ENCODE peak calls at places on chromosomes 3 and 15, in nine cellular contexts. One of them, this sample, is unnamed.

GRCh38 chr3:41986566-41986965 is 24.7 kb upstream of the ULK4 start:
- DNase-seq in dorsolateral prefrontal cortex: no peak
- DNase-seq in GM06990: no peak
- DNase-seq in cardiac fibroblast: no peak
- DNase-seq in GM12864: no peak
- DNase-seq in left ventricle myocardium inferior: no peak
- DNase-seq in fibroblast of the aortic adventitia: no peak
- DNase-seq in MM.1S: no peak
- DNase-seq in fibroblast of lung: no peak
- DNase-seq in this sample: no peak

GRCh38 chr3:168424059-168424765 is 328.5 kb upstream of the GOLIM4 start:
- DNase-seq in fibroblast of lung: peak
- DNase-seq in MM.1S: no peak
- DNase-seq in left ventricle myocardium inferior: no peak
- DNase-seq in dorsolateral prefrontal cortex: no peak
- DNase-seq in GM06990: no peak
- DNase-seq in fibroblast of the aortic adventitia: peak
- DNase-seq in GM12864: no peak
- DNase-seq in cardiac fibroblast: peak
- DNase-seq in this sample: peak

GRCh38 chr3:75687323-75687722 is 23.2 kb downstream of the FRG2C start:
- DNase-seq in left ventricle myocardium inferior: no peak
- DNase-seq in GM06990: no peak
- DNase-seq in GM12864: no peak
- DNase-seq in MM.1S: no peak
- DNase-seq in cardiac fibroblast: no peak
- DNase-seq in fibroblast of the aortic adventitia: no peak
- DNase-seq in dorsolateral prefrontal cortex: no peak
- DNase-seq in fibroblast of lung: no peak
- DNase-seq in this sample: no peak

GRCh38 chr3:181703701-181704420 is 7.9 kb upstream of the SOX2 start:
- DNase-seq in left ventricle myocardium inferior: no peak
- DNase-seq in cardiac fibroblast: no peak
- DNase-seq in GM06990: no peak
- DNase-seq in GM12864: no peak
- DNase-seq in MM.1S: no peak
- DNase-seq in fibroblast of the aortic adventitia: no peak
- DNase-seq in fibroblast of lung: no peak
- DNase-seq in dorsolateral prefrontal cortex: no peak
- DNase-seq in this sample: no peak

GRCh38 chr15:28911295-28911979 is 25.7 kb downstream of the APBA2 start:
- DNase-seq in dorsolateral prefrontal cortex: no peak
- DNase-seq in GM06990: no peak
- DNase-seq in left ventricle myocardium inferior: no peak
- DNase-seq in MM.1S: no peak
- DNase-seq in fibroblast of lung: no peak
- DNase-seq in GM12864: no peak
- DNase-seq in cardiac fibroblast: no peak
- DNase-seq in fibroblast of the aortic adventitia: no peak
- DNase-seq in this sample: no peak

GRCh38 chr3:119657887-119658702 is 2.3 kb downstream of the POPDC2 start:
- DNase-seq in cardiac fibroblast: no peak
- DNase-seq in left ventricle myocardium inferior: no peak
- DNase-seq in GM12864: no peak
- DNase-seq in GM06990: no peak
- DNase-seq in fibroblast of lung: no peak
- DNase-seq in MM.1S: no peak
- DNase-seq in fibroblast of the aortic adventitia: no peak
- DNase-seq in dorsolateral prefrontal cortex: no peak
- DNase-seq in this sample: no peak

GRCh38 chr15:85694086-85694485 is 100.6 kb downstream of the KLHL25 start:
- DNase-seq in left ventricle myocardium inferior: no peak
- DNase-seq in fibroblast of lung: no peak
- DNase-seq in cardiac fibroblast: no peak
- DNase-seq in GM06990: no peak
- DNase-seq in GM12864: no peak
- DNase-seq in MM.1S: no peak
- DNase-seq in fibroblast of the aortic adventitia: no peak
- DNase-seq in dorsolateral prefrontal cortex: no peak
- DNase-seq in this sample: no peak

GRCh38 chr3:120622870-120623718 is 27.0 kb downstream of the NDUFB4 start:
- DNase-seq in fibroblast of the aortic adventitia: peak
- DNase-seq in dorsolateral prefrontal cortex: no peak
- DNase-seq in fibroblast of lung: peak
- DNase-seq in MM.1S: peak
- DNase-seq in GM12864: no peak
- DNase-seq in cardiac fibroblast: peak
- DNase-seq in GM06990: no peak
- DNase-seq in left ventricle myocardium inferior: no peak
- DNase-seq in this sample: peak

GRCh38 chr3:143464850-143465249 is 345.3 kb downstream of the CHST2 start:
- DNase-seq in MM.1S: no peak
- DNase-seq in GM06990: peak
- DNase-seq in dorsolateral prefrontal cortex: peak
- DNase-seq in fibroblast of the aortic adventitia: peak
- DNase-seq in fibroblast of lung: no peak
- DNase-seq in cardiac fibroblast: peak
- DNase-seq in left ventricle myocardium inferior: no peak
- DNase-seq in GM12864: no peak
- DNase-seq in this sample: no peak

GRCh38 chr3:85304360-85304964 is 345.7 kb downstream of the CADM2 start:
- DNase-seq in GM12864: no peak
- DNase-seq in cardiac fibroblast: peak
- DNase-seq in MM.1S: no peak
- DNase-seq in GM06990: no peak
- DNase-seq in fibroblast of lung: peak
- DNase-seq in dorsolateral prefrontal cortex: no peak
- DNase-seq in left ventricle myocardium inferior: no peak
- DNase-seq in fibroblast of the aortic adventitia: no peak
- DNase-seq in this sample: no peak

GRCh38 chr3:111465081-111465670 is 76.8 kb upstream of the CD96 start:
- DNase-seq in fibroblast of lung: no peak
- DNase-seq in left ventricle myocardium inferior: no peak
- DNase-seq in GM06990: no peak
- DNase-seq in MM.1S: no peak
- DNase-seq in dorsolateral prefrontal cortex: no peak
- DNase-seq in fibroblast of the aortic adventitia: no peak
- DNase-seq in cardiac fibroblast: no peak
- DNase-seq in GM12864: no peak
- DNase-seq in this sample: no peak

GRCh38 chr3:24763421-24763820 is 268.8 kb upstream of the THRB start:
- DNase-seq in left ventricle myocardium inferior: no peak
- DNase-seq in fibroblast of lung: peak
- DNase-seq in cardiac fibroblast: peak
- DNase-seq in MM.1S: no peak
- DNase-seq in dorsolateral prefrontal cortex: no peak
- DNase-seq in GM12864: no peak
- DNase-seq in fibroblast of the aortic adventitia: no peak
- DNase-seq in GM06990: no peak
- DNase-seq in this sample: no peak

GRCh38 chr3:39329493-39329892 is at the start of gene CCR8:
- DNase-seq in cardiac fibroblast: no peak
- DNase-seq in GM06990: no peak
- DNase-seq in MM.1S: no peak
- DNase-seq in fibroblast of the aortic adventitia: no peak
- DNase-seq in dorsolateral prefrontal cortex: no peak
- DNase-seq in left ventricle myocardium inferior: no peak
- DNase-seq in GM12864: no peak
- DNase-seq in fibroblast of lung: no peak
- DNase-seq in this sample: no peak

DNA sequence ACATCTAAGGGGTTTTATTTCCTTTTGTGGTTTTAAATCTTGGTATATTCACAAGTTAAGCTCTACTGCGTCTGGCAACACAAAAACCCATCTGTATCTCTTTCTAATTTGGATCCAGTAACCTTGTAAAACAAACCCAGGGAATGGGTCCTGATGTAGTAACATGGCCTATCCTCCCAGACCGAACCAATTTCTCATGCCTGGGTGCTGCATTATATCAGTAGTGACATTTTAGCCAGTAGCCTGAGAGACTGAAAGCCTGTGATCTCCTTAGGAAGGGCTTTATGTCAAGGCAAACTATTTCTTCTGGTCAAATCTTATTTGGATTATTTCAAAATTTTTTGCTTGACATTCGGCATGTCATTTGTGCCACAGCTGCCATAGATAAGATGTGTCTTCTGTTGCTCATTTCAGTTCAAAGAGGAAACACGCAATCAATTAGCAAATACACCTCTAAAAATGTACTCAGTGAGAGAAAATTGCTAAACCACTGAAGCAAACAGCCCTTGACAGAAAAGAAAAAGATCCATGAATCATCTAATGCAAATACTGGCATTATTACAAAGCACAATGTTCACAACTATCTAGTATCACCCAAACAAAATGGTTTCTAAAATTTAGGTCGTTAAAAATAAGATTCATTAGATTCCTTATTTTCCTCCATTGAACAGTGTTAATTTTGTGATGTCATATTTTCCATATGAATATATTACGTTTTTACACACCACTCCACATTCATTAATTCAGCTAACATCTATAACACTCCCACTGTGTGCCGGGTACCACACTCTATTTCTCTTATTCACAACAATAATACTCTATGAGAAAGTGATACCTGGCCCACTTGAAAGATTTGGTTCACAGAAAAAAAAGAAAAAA is 4.0 kb downstream of the NPTN start:
- DNase-seq in dorsolateral prefrontal cortex: no peak
- DNase-seq in MM.1S: no peak
- DNase-seq in GM12864: no peak
- DNase-seq in left ventricle myocardium inferior: no peak
- DNase-seq in GM06990: no peak
- DNase-seq in fibroblast of lung: no peak
- DNase-seq in cardiac fibroblast: no peak
- DNase-seq in fibroblast of the aortic adventitia: no peak
- DNase-seq in this sample: no peak
- H3K4me3 ChIP-seq in dorsolateral prefrontal cortex: no peak
- H3K4me3 ChIP-seq in MM.1S: no peak
- H3K4me3 ChIP-seq in GM12864: peak
- H3K4me3 ChIP-seq in left ventricle myocardium inferior: peak
- H3K4me3 ChIP-seq in GM06990: no peak
- H3K4me3 ChIP-seq in fibroblast of lung: no peak
- H3K4me3 ChIP-seq in cardiac fibroblast: no peak
- H3K4me3 ChIP-seq in fibroblast of the aortic adventitia: no peak
- H3K4me3 ChIP-seq in this sample: no peak

DNA sequence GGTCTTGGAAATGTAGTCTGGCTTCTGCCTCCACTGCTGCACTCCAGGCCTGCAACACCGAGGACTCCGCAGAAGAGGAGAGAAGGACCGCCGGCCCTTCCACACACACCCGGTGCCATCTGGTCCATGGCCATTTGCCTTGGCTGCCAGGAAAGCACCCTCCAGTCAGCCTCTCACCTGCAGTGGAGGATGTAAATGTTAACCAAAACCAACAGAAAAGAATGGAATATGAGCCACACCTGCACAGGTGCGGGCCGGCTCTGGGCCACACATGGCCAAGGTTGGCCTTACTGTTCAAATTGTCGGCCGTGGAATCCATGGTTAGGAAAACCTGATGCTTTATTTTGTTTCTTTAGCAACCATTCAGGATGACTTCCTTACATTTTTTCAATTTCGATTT is 178.3 kb upstream of the C2CD4B start:
- DNase-seq in GM06990: no peak
- DNase-seq in MM.1S: no peak
- DNase-seq in left ventricle myocardium inferior: no peak
- DNase-seq in GM12864: no peak
- DNase-seq in cardiac fibroblast: no peak
- DNase-seq in dorsolateral prefrontal cortex: no peak
- DNase-seq in fibroblast of the aortic adventitia: no peak
- DNase-seq in fibroblast of lung: no peak
- DNase-seq in this sample: no peak
- TF ChIP-seq CTCF in GM06990: no peak
- TF ChIP-seq CTCF in MM.1S: no peak
- TF ChIP-seq CTCF in left ventricle myocardium inferior: no peak
- TF ChIP-seq CTCF in GM12864: no peak
- TF ChIP-seq CTCF in cardiac fibroblast: no peak
- TF ChIP-seq CTCF in dorsolateral prefrontal cortex: no peak
- TF ChIP-seq CTCF in fibroblast of the aortic adventitia: no peak
- TF ChIP-seq CTCF in fibroblast of lung: no peak
- TF ChIP-seq CTCF in this sample: no peak

GRCh38 chr3:141407043-141407442 is 38.7 kb downstream of the ZBTB38 start:
- DNase-seq in dorsolateral prefrontal cortex: no peak
- DNase-seq in fibroblast of the aortic adventitia: peak
- DNase-seq in GM06990: no peak
- DNase-seq in GM12864: no peak
- DNase-seq in fibroblast of lung: peak
- DNase-seq in MM.1S: peak
- DNase-seq in cardiac fibroblast: peak
- DNase-seq in left ventricle myocardium inferior: no peak
- DNase-seq in this sample: peak

GRCh38 chr3:141403576-141403975 is 35.3 kb downstream of the ZBTB38 start:
- DNase-seq in cardiac fibroblast: no peak
- DNase-seq in dorsolateral prefrontal cortex: no peak
- DNase-seq in fibroblast of lung: no peak
- DNase-seq in fibroblast of the aortic adventitia: peak
- DNase-seq in GM06990: no peak
- DNase-seq in GM12864: no peak
- DNase-seq in MM.1S: no peak
- DNase-seq in left ventricle myocardium inferior: no peak
- DNase-seq in this sample: no peak

GRCh38 chr3:141405025-141405424 is 36.7 kb downstream of the ZBTB38 start:
- DNase-seq in cardiac fibroblast: peak
- DNase-seq in dorsolateral prefrontal cortex: no peak
- DNase-seq in left ventricle myocardium inferior: no peak
- DNase-seq in MM.1S: peak
- DNase-seq in fibroblast of the aortic adventitia: peak
- DNase-seq in GM06990: no peak
- DNase-seq in fibroblast of lung: peak
- DNase-seq in GM12864: no peak
- DNase-seq in this sample: peak

GRCh38 chr3:141406265-141406664 is 38.0 kb downstream of the ZBTB38 start:
- DNase-seq in fibroblast of lung: no peak
- DNase-seq in GM12864: no peak
- DNase-seq in dorsolateral prefrontal cortex: no peak
- DNase-seq in MM.1S: peak
- DNase-seq in cardiac fibroblast: no peak
- DNase-seq in left ventricle myocardium inferior: no peak
- DNase-seq in GM06990: no peak
- DNase-seq in fibroblast of the aortic adventitia: no peak
- DNase-seq in this sample: no peak

DNA sequence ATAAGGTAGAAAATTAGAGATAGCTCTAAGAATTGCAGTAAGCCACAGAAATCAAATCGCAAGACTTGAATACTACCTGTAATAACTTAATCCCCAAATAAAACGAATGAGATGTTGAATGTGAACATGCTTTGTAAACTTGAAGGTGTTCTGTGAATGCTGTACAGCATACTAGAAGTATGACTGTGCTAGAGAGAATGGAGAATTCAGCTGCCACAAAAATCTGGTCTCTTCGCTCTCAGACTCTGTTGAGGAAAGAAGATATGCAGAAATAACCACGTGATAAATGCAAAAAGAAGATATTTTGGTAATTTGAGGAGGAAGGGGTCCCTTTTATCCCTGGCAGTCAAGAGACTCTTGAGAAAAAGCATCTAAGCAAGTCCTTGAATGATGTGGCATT is 37.3 kb downstream of the ZBTB38 start:
- DNase-seq in left ventricle myocardium inferior: no peak
- DNase-seq in dorsolateral prefrontal cortex: no peak
- DNase-seq in MM.1S: peak
- DNase-seq in GM06990: no peak
- DNase-seq in GM12864: no peak
- DNase-seq in fibroblast of lung: peak
- DNase-seq in fibroblast of the aortic adventitia: peak
- DNase-seq in cardiac fibroblast: peak
- DNase-seq in this sample: no peak
- H3K4me3 ChIP-seq in left ventricle myocardium inferior: peak
- H3K4me3 ChIP-seq in dorsolateral prefrontal cortex: no peak
- H3K4me3 ChIP-seq in MM.1S: peak
- H3K4me3 ChIP-seq in GM06990: peak
- H3K4me3 ChIP-seq in GM12864: peak
- H3K4me3 ChIP-seq in fibroblast of lung: no peak
- H3K4me3 ChIP-seq in fibroblast of the aortic adventitia: no peak
- H3K4me3 ChIP-seq in cardiac fibroblast: no peak
- H3K4me3 ChIP-seq in this sample: no peak

GRCh38 chr3:63364909-63365308 is 86.8 kb downstream of the SYNPR start:
- DNase-seq in left ventricle myocardium inferior: no peak
- DNase-seq in fibroblast of the aortic adventitia: no peak
- DNase-seq in cardiac fibroblast: no peak
- DNase-seq in MM.1S: no peak
- DNase-seq in dorsolateral prefrontal cortex: no peak
- DNase-seq in fibroblast of lung: no peak
- DNase-seq in GM12864: no peak
- DNase-seq in GM06990: no peak
- DNase-seq in this sample: no peak
- TF ChIP-seq CTCF in left ventricle myocardium inferior: peak
- TF ChIP-seq CTCF in fibroblast of the aortic adventitia: peak
- TF ChIP-seq CTCF in cardiac fibroblast: peak
- TF ChIP-seq CTCF in MM.1S: no peak
- TF ChIP-seq CTCF in dorsolateral prefrontal cortex: peak
- TF ChIP-seq CTCF in fibroblast of lung: peak
- TF ChIP-seq CTCF in GM12864: peak
- TF ChIP-seq CTCF in GM06990: peak
- TF ChIP-seq CTCF in this sample: peak